ENCODE peak calls at places on chromosomes 7 and 10, in nine cellular contexts. L is lower leg skin; V is foreskin fibroblast; Y is endodermal cell; A is heart left ventricle; P is tibial artery; F is effector memory CD4-positive, alpha-beta T cell; O is AG04449; H is mesendoderm. W is an unnamed sample.

GRCh38 chr10:96043895-96044580 is 655 bp downstream of the CCNJ start:
- DNase-seq in L (peak), V (peak), Y (peak), A (peak), P (peak), F (peak), O (no peak), H (peak), W (peak)

GRCh38 chr7:77481615-77482014 is 55.5 kb upstream of the PTPN12 start:
- DNase-seq in L (no peak), V (no peak), Y (no peak), A (no peak), P (no peak), F (no peak), O (no peak), H (no peak), W (no peak)

GRCh38 chr7:42831051-42831952 is 80.6 kb downstream of the C7orf25 start:
- DNase-seq in L (no peak), V (peak), Y (peak), A (peak), P (no peak), F (no peak), O (no peak), H (peak), W (peak)

GRCh38 chr10:11017575-11018425 is at the start of gene CELF2:
- DNase-seq in L (peak), V (peak), Y (peak), A (peak), P (peak), F (peak), O (no peak), H (peak), W (peak)

GRCh38 chr7:149669121-149669818 is 104.1 kb downstream of the ZNF467 start:
- DNase-seq in L (no peak), V (peak), Y (no peak), A (no peak), P (no peak), F (no peak), O (no peak), H (peak), W (peak)

GRCh38 chr10:31952066-31952465 is 23.4 kb upstream of the ARHGAP12 start:
- DNase-seq in L (no peak), V (no peak), Y (no peak), A (no peak), P (no peak), F (no peak), O (no peak), H (no peak), W (no peak)

GRCh38 chr7:27921081-27921836 is 181.3 kb downstream of the TAX1BP1 start:
- DNase-seq in L (no peak), V (peak), Y (peak), A (no peak), P (no peak), F (no peak), O (peak), H (peak), W (peak)

GRCh38 chr10:30999084-30999712 is 32.5 kb downstream of the ZNF438 start:
- DNase-seq in L (peak), V (peak), Y (no peak), A (no peak), P (no peak), F (no peak), O (no peak), H (no peak), W (no peak)

GRCh38 chr7:37198906-37199485 is 249.7 kb downstream of the ELMO1 start:
- DNase-seq in L (peak), V (peak), Y (peak), A (peak), P (peak), F (peak), O (peak), H (peak), W (peak)

GRCh38 chr7:78377532-78377931 is 579.0 kb downstream of the PHTF2 start:
- DNase-seq in L (no peak), V (no peak), Y (no peak), A (no peak), P (no peak), F (no peak), O (no peak), H (no peak), W (peak)

GRCh38 chr10:97153276-97153850 is 32.4 kb downstream of the SLIT1 start:
- DNase-seq in L (no peak), V (peak), Y (peak), A (no peak), P (peak), F (no peak), O (no peak), H (no peak), W (no peak)

GRCh38 chr10:47164126-47164799 is 135.7 kb upstream of the GDF10 start:
- DNase-seq in L (peak), V (peak), Y (no peak), A (no peak), P (no peak), F (no peak), O (peak), H (no peak), W (no peak)

GRCh38 chr10:132360766-132361447 is 28.9 kb downstream of the LRRC27 start:
- DNase-seq in L (no peak), V (no peak), Y (peak), A (no peak), P (peak), F (no peak), O (no peak), H (peak), W (peak)

GRCh38 chr7:159198016-159198724 is 53.5 kb upstream of the VIPR2 start:
- DNase-seq in L (peak), V (no peak), Y (no peak), A (no peak), P (no peak), F (no peak), O (no peak), H (no peak), W (no peak)
- H3K4me3 ChIP-seq in L (no peak), V (no peak), Y (no peak), A (no peak), P (no peak), F (peak), O (no peak), H (no peak), W (no peak)

DNA sequence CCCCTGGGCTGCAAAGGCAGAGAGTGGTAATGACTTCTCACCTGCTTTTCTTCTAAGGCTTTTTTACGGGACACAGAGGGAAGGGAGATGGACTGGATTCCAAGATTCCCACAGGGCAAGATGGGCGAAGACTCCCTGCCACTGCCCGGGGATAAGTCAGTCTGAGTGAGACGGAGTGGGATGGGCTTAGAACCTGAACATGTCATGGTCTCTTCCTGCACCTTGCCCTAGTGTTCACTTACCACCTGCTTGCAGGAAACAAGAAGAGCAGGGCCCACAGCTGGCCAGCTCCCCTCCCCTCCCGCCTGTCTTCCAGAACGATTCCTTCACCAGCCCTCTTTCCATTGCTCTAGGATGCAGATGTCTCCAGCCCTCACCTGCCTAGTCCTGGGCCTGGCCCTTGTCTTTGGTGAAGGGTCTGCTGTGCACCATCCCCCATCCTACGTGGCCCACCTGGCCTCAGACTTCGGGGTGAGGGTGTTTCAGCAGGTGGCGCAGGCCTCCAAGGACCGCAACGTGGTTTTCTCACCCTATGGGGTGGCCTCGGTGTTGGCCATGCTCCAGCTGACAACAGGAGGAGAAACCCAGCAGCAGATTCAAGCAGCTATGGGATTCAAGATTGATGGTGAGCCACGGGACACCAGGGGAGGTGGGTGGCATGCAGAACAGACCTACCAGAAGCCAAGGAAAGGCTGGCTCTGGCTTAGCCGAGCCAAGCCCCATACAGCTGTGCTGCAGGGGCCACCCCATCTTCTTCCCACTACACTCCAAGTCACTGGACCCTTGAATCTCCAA is 1.3 kb downstream of the SERPINE1 start:
- DNase-seq in L (no peak), V (peak), Y (no peak), A (no peak), P (no peak), F (no peak), O (no peak), H (no peak), W (no peak)
- H3K4me3 ChIP-seq in L (no peak), V (peak), Y (no peak), A (peak), P (peak), F (no peak), O (peak), H (no peak), W (no peak)

GRCh38 chr7:151166629-151167196 is 781 bp downstream of the GBX1 start:
- DNase-seq in L (no peak), V (no peak), Y (peak), A (no peak), P (no peak), F (no peak), O (no peak), H (no peak), W (peak)
- H3K4me3 ChIP-seq in L (peak), V (no peak), Y (peak), A (peak), P (peak), F (peak), O (no peak), H (no peak), W (peak)

DNA sequence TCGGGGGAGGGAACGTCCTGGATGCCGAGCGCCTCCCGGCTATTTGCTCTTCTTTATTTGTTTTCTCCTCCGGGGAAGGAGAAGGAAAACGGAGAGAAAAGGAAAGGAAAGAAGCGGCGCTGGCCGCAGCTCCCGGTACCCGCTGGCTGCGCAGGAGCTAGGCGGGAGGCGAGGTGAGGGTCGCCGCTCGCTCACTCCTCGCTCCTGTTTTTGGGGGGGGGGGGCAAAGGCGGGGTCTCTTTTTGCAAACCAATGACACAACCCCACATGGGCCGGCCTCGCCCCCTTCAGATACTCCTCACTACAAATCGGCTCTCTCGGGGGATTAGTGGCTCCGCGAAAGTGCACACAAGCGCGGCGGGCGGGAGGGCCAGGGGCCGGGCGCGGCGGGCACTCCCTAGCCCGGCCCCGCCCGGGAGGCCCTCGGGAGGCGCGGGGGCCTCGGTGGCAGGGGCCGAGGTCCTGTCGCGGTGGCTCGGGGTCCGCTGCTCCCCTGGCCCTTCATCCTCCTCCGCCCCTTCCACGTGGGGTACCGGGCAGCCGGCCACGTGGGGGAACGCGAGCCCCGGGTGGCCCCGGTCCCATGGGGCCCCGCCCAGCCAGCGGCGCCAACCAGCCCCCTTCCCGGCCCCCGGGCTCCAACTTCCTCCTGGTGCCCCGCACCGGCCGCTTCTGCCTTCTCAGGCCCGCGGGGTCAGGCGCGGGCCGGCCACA is 650 bp upstream of the CTBP2 start:
- DNase-seq in L (peak), V (peak), Y (peak), A (peak), P (peak), F (no peak), O (no peak), H (peak), W (peak)
- H3K4me3 ChIP-seq in L (peak), V (peak), Y (peak), A (peak), P (peak), F (peak), O (peak), H (peak), W (peak)

GRCh38 chr7:151381333-151382078 is 28.3 kb downstream of the WDR86 start:
- DNase-seq in L (peak), V (no peak), Y (peak), A (peak), P (no peak), F (peak), O (no peak), H (peak), W (peak)
- H3K4me3 ChIP-seq in L (no peak), V (no peak), Y (no peak), A (peak), P (peak), F (peak), O (no peak), H (no peak), W (peak)

DNA sequence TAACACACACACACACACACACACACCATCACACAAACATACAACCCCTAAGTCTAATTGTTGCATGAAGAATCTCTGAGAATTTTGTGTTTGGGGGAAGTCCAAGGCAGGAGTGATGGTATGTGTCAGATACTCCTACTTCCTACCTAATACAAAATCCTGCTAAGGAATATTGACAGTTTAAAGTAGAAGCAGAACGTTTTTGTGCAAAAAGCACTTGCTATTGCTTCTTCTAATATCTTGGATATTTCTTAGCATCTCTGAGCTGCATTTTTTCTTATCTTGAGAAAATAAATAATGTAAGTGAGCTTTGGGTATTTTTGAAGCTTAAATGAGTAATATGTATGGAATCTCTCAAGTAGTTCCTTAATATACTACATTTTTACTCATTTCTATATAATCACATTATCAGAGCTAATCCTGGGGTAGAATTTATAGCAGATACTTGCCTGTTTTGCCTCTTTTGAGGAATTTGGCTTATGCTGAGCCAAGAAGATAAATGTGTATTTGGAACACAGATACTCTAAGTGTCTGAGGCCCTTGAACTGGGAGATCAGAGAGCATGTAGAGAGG is 212.3 kb downstream of the DKK1 start:
- DNase-seq in L (no peak), V (peak), Y (no peak), A (no peak), P (no peak), F (no peak), O (no peak), H (no peak), W (no peak)
- H3K4me3 ChIP-seq in L (no peak), V (no peak), Y (no peak), A (no peak), P (no peak), F (no peak), O (no peak), H (no peak), W (no peak)

DNA sequence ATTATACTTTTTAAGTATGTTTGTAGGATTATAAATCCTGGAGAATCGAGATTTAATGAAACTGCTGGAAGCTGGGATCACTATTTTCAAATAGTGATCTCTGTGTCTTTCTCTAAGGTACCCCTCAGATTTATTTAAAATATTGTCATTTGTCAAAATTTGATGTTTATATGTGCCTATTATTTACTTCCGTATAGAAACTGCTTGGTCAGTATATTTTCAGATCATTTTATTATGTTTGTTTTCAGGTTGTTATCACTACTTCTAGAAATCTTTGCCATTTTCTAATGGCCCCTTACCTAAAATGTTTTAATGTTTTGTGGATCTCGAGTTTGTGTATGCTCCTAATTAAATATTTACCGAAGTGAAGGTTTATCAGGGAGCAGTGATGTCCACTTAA is 183.7 kb downstream of the SND1 start:
- DNase-seq in L (no peak), V (no peak), Y (no peak), A (no peak), P (no peak), F (no peak), O (no peak), H (no peak), W (no peak)
- H3K4me3 ChIP-seq in L (no peak), V (no peak), Y (no peak), A (no peak), P (no peak), F (no peak), O (no peak), H (no peak), W (no peak)